ENCODE peak calls at places on chromosomes 16 and 17, in eight cellular contexts. E, D, P, G, B, L, K and V are unnamed samples.

GRCh38 chr17:40319651-40320550 is 10.9 kb downstream of the RARA start:
- DNase-seq in K (peak), B (no peak), D (no peak), G (no peak), L (no peak), E (no peak), P (no peak), V (no peak)

GRCh38 chr17:9381068-9381467 is 194.6 kb downstream of the STX8 start:
- DNase-seq in B (no peak), G (no peak), L (no peak), K (no peak), E (no peak), P (no peak), D (no peak), V (no peak)

GRCh38 chr16:57145964-57146647 is 39.7 kb downstream of the PSME3IP1 start:
- DNase-seq in L (no peak), D (no peak), B (no peak), P (no peak), E (no peak), K (no peak), G (no peak), V (no peak)

GRCh38 chr17:43861960-43862359 is 15.0 kb downstream of the CD300LG start:
- DNase-seq in B (no peak), K (no peak), D (no peak), P (no peak), L (no peak), E (no peak), G (no peak), V (no peak)

GRCh38 chr16:70348991-70349390 is 2.3 kb downstream of the DDX19A start:
- DNase-seq in D (no peak), G (no peak), L (no peak), P (no peak), K (no peak), B (no peak), E (no peak), V (no peak)

GRCh38 chr16:2818278-2818876 is 1.3 kb downstream of the PRSS21 start:
- DNase-seq in G (no peak), E (no peak), L (no peak), P (no peak), D (no peak), K (no peak), B (no peak), V (peak)

GRCh38 chr17:51147641-51148040 is 5.7 kb upstream of the NME1 start:
- DNase-seq in K (no peak), B (no peak), L (no peak), E (no peak), G (no peak), D (no peak), P (no peak), V (no peak)

GRCh38 chr17:7292729-7293128 is 1.7 kb downstream of the YBX2 start:
- DNase-seq in K (no peak), E (no peak), G (no peak), D (no peak), L (no peak), P (no peak), B (no peak), V (no peak)

GRCh38 chr17:64309710-64310109 is 46.6 kb upstream of the TEX2 start:
- DNase-seq in K (no peak), P (no peak), D (no peak), G (no peak), E (no peak), B (no peak), L (no peak), V (no peak)

GRCh38 chr17:75102385-75102821 is 7.4 kb upstream of the ARMC7 start:
- DNase-seq in L (no peak), E (no peak), P (no peak), G (no peak), B (no peak), D (no peak), K (no peak), V (peak)

GRCh38 chr17:68351395-68351794 is 60.1 kb downstream of the ARSG start:
- DNase-seq in E (no peak), B (no peak), G (no peak), K (no peak), L (no peak), D (no peak), P (no peak), V (no peak)

GRCh38 chr16:67504190-67505021 is 21.1 kb upstream of the AGRP start:
- DNase-seq in G (no peak), P (no peak), B (peak), K (no peak), D (no peak), E (no peak), L (no peak), V (no peak)

GRCh38 chr17:79935845-79936470 is 96.7 kb upstream of the CBX4 start:
- DNase-seq in D (no peak), G (no peak), K (no peak), B (no peak), L (no peak), E (no peak), P (no peak), V (peak)

GRCh38 chr16:4244254-4244812 is 2.5 kb upstream of the SRL start:
- DNase-seq in E (no peak), G (no peak), D (peak), K (no peak), P (no peak), B (peak), L (no peak), V (peak)

GRCh38 chr17:75517277-75517865 is 1.0 kb downstream of the TSEN54 start:
- DNase-seq in L (no peak), P (no peak), K (no peak), E (no peak), G (no peak), D (no peak), B (no peak), V (no peak)

GRCh38 chr17:50055426-50056216 is at the start of gene ITGA3:
- DNase-seq in G (peak), D (no peak), B (peak), E (peak), P (peak), L (no peak), K (peak), V (peak)

GRCh38 chr16:50902457-50902856 is 160.6 kb downstream of the CYLD start:
- DNase-seq in E (no peak), L (no peak), G (no peak), P (no peak), B (no peak), K (no peak), D (no peak), V (no peak)

GRCh38 chr16:30028438-30029093 is 2.5 kb downstream of the TLCD3B start:
- DNase-seq in P (peak), B (no peak), E (no peak), L (no peak), D (no peak), G (no peak), K (no peak), V (no peak)

GRCh38 chr17:69223809-69224208 is 4.8 kb downstream of the ABCA10 start:
- DNase-seq in E (no peak), G (no peak), D (no peak), K (no peak), P (no peak), B (no peak), L (no peak), V (no peak)

GRCh38 chr16:27444015-27444414 is 42.0 kb downstream of the IL21R start:
- DNase-seq in D (no peak), K (no peak), P (no peak), B (no peak), G (no peak), E (no peak), L (no peak), V (no peak)

GRCh38 chr17:7767425-7768021 is 50.0 kb downstream of the DNAH2 start:
- DNase-seq in L (no peak), D (peak), G (no peak), P (no peak), B (no peak), K (no peak), E (no peak), V (peak)

GRCh38 chr17:8997994-8998628 is 23.2 kb upstream of the NTN1 start:
- DNase-seq in B (peak), G (no peak), L (peak), D (peak), E (no peak), K (peak), P (peak), V (peak)

GRCh38 chr16:89141884-89142267 is 29.7 kb upstream of the CDH15 start:
- DNase-seq in L (no peak), E (no peak), P (no peak), K (no peak), G (no peak), D (no peak), B (no peak), V (no peak)

GRCh38 chr17:2192367-2193028 is 111.1 kb downstream of the SMG6 start:
- DNase-seq in K (peak), P (no peak), D (no peak), G (no peak), B (peak), E (no peak), L (no peak), V (no peak)

GRCh38 chr17:3805581-3805980 is 4.6 kb upstream of the ITGAE start:
- DNase-seq in E (no peak), B (no peak), P (no peak), L (no peak), K (no peak), D (no peak), G (no peak), V (no peak)

GRCh38 chr17:47875011-47875471 is 21.0 kb upstream of the SP2 start:
- DNase-seq in L (no peak), P (no peak), E (no peak), G (no peak), B (no peak), D (no peak), K (no peak), V (peak)

GRCh38 chr17:82638183-82638773 is 10.0 kb downstream of the WDR45B start:
- DNase-seq in L (no peak), D (no peak), E (no peak), B (no peak), G (no peak), P (no peak), K (no peak), V (no peak)

GRCh38 chr17:64071111-64071510 is 50.7 kb upstream of the ICAM2 start:
- DNase-seq in D (no peak), E (no peak), K (no peak), P (no peak), L (no peak), B (no peak), G (no peak), V (no peak)

GRCh38 chr16:13153696-13154095 is 252.3 kb downstream of the SHISA9 start:
- DNase-seq in L (no peak), B (no peak), D (no peak), P (no peak), K (no peak), G (no peak), E (no peak), V (peak)

GRCh38 chr16:88799569-88800276 is 3.9 kb upstream of the CDT1 start:
- DNase-seq in G (no peak), B (no peak), L (no peak), K (no peak), E (no peak), P (no peak), D (no peak), V (no peak)

GRCh38 chr17:1473841-1474240 is 17.8 kb upstream of the CRK start:
- DNase-seq in B (no peak), D (no peak), G (no peak), K (no peak), P (no peak), E (peak), L (no peak), V (no peak)